ENCODE peak calls at places on chromosomes 2 and 18, in seven cellular contexts. O, A, D, C, B, V and Z are unnamed samples.

GRCh38 chr2:238345286-238345968 is 25.1 kb downstream of the TRAF3IP1 start:
- DNase-seq in A (no peak), B (no peak), O (no peak), V (no peak), C (no peak), D (no peak), Z (no peak)

GRCh38 chr2:108268001-108268400 is 20.7 kb upstream of the SULT1C2 start:
- DNase-seq in A (no peak), B (no peak), C (no peak), D (no peak), V (no peak), O (no peak), Z (no peak)

GRCh38 chr2:169579044-169579443 is 5.1 kb upstream of the PPIG start:
- DNase-seq in V (no peak), B (no peak), O (no peak), A (no peak), D (no peak), C (no peak), Z (no peak)

GRCh38 chr2:173296235-173296634 is 58.4 kb upstream of the CDCA7 start:
- DNase-seq in B (no peak), V (no peak), A (no peak), C (no peak), D (no peak), O (no peak), Z (no peak)

GRCh38 chr2:202035941-202036372 is 2.3 kb downstream of the FZD7 start:
- DNase-seq in D (no peak), V (no peak), A (no peak), O (no peak), B (no peak), C (no peak), Z (no peak)

GRCh38 chr2:102294802-102295489 is 16.4 kb upstream of the IL1RL1 start:
- DNase-seq in V (no peak), D (no peak), C (no peak), A (no peak), B (no peak), O (no peak), Z (no peak)

GRCh38 chr18:79405781-79406575 is 10.2 kb downstream of the NFATC1 start:
- DNase-seq in V (no peak), B (no peak), O (no peak), A (no peak), D (no peak), C (peak; percentile 45), Z (no peak)

GRCh38 chr18:46226461-46226860 is 122.3 kb downstream of the HAUS1 start:
- DNase-seq in V (no peak), B (no peak), C (no peak), D (no peak), A (no peak), O (no peak), Z (no peak)

GRCh38 chr2:16394072-16394985 is 271.3 kb downstream of the CYRIA start:
- DNase-seq in V (peak; percentile 62), D (no peak), B (peak; percentile 39), C (no peak), O (no peak), A (peak; percentile 25), Z (no peak)

GRCh38 chr2:197705912-197706838 is 1.0 kb downstream of the MARS2 start:
- DNase-seq in A (no peak), C (no peak), V (peak; percentile 37), O (no peak), B (peak; percentile 39), D (no peak), Z (no peak)

GRCh38 chr18:8088626-8089025 is 520.6 kb upstream of the RAB12 start:
- DNase-seq in O (no peak), V (no peak), A (no peak), B (no peak), C (no peak), D (no peak), Z (no peak)

GRCh38 chr2:133733856-133734255 is 165.6 kb upstream of the NCKAP5 start:
- DNase-seq in V (no peak), A (no peak), D (no peak), B (no peak), O (no peak), C (no peak), Z (no peak)

GRCh38 chr2:197191177-197191947 is 119.2 kb downstream of the ANKRD44 start:
- DNase-seq in A (peak; percentile 35), O (peak; percentile 31), B (peak; percentile 40), D (no peak), C (no peak), V (peak; percentile 48), Z (peak; percentile 66)

GRCh38 chr2:132424526-132425121 is 8.0 kb downstream of the GPR39 start:
- DNase-seq in C (no peak), D (no peak), A (no peak), O (no peak), B (peak; percentile 69), V (no peak), Z (peak; percentile 33)

GRCh38 chr2:224982226-224982625 is 60.0 kb downstream of the DOCK10 start:
- DNase-seq in B (no peak), C (no peak), V (peak; percentile 36), A (no peak), D (no peak), O (no peak), Z (no peak)

GRCh38 chr2:168635065-168635577 is 167.3 kb upstream of the NOSTRIN start:
- DNase-seq in D (no peak), A (no peak), B (no peak), O (no peak), C (no peak), V (peak; percentile 68), Z (peak; percentile 18)

GRCh38 chr2:10058251-10059015 is 15.1 kb downstream of the KLF11 start:
- DNase-seq in D (no peak), B (no peak), V (no peak), C (no peak), O (no peak), A (peak; percentile 52), Z (no peak)

GRCh38 chr2:84451579-84451978 is 7.5 kb downstream of the SUCLG1 start:
- DNase-seq in V (no peak), O (no peak), C (no peak), A (no peak), D (no peak), B (no peak), Z (no peak)

GRCh38 chr18:3540805-3541548 is 91.0 kb downstream of the TGIF1 start:
- DNase-seq in A (no peak), O (no peak), C (no peak), V (no peak), B (no peak), D (no peak), Z (peak; percentile 2)

GRCh38 chr2:61109291-61109690 is 43.6 kb downstream of the SANBR start:
- DNase-seq in D (no peak), B (no peak), O (no peak), C (no peak), A (no peak), V (no peak), Z (no peak)

GRCh38 chr2:202344178-202344577 is 31.9 kb upstream of the BMPR2 start:
- DNase-seq in V (no peak), O (no peak), D (no peak), B (no peak), C (no peak), A (no peak), Z (no peak)

GRCh38 chr2:170771049-170771937 is 1.1 kb downstream of the ERICH2 start:
- DNase-seq in V (no peak), C (no peak), O (peak; percentile 7), D (peak; percentile 77), B (peak; percentile 30), A (peak; percentile 77), Z (no peak)

GRCh38 chr2:95695613-95696012 is 103.8 kb downstream of the TRIM43 start:
- DNase-seq in B (no peak), A (no peak), V (no peak), C (no peak), O (no peak), D (no peak), Z (no peak)

DNA sequence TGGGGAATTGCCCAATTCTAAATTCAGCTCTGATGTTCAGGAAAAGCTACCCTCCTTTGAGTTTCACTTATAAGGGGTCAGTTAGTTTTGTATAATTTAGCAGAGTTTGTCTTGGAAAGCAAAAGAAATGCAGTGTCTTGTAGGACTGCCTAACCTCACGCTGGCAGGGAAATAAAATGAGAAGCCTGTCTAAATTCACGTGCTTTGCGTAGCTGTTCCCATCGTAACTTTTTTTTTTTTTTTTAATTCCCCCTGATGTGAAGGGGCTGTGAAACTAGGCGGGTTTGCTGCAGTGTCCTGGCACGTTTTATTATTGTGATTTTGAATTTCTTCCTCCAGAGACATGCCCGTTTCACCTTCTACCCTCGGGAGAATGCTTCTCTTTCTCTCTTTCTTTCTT is 2.1 kb downstream of the MEIS1 start:
- DNase-seq in B (no peak), D (no peak), V (no peak), A (no peak), O (no peak), C (no peak), Z (no peak)
- TF ChIP-seq JUND in B (no peak), D (no peak), V (no peak), A (no peak), O (no peak), C (no peak), Z (no peak)

DNA sequence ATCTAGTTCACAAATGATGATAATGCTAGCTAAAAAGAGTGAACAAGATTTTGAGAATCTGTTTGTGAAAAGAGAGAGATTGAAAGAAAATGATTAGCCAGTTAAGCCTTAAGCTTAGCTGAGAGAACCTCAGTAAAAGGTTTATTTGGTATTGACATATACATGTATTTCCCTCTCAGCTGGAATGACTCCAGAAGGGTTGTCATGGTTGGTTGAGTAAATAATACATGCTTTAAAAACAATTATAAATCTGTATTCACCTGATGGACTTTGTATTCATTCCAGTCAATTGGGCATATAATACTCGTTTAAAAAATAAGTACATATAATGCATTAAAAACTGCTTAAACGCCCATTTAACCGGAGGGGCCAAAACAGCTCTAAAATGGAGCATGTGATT is 181.4 kb downstream of the GRB14 start:
- DNase-seq in O (no peak), A (no peak), C (no peak), V (no peak), B (no peak), D (no peak), Z (no peak)
- TF ChIP-seq JUND in O (no peak), A (no peak), C (no peak), V (no peak), B (no peak), D (no peak), Z (no peak)

GRCh38 chr18:24009651-24010333 is 4.8 kb upstream of the TTC39C start:
- DNase-seq in C (peak; percentile 74), O (no peak), D (no peak), B (no peak), A (no peak), V (no peak), Z (no peak)
- TF ChIP-seq JUND in C (no peak), O (no peak), D (no peak), B (no peak), A (no peak), V (no peak), Z (no peak)

GRCh38 chr2:234954551-234954992 is 2.8 kb downstream of the SH3BP4 start:
- DNase-seq in V (no peak), O (no peak), C (no peak), A (no peak), D (no peak), B (no peak), Z (no peak)

GRCh38 chr2:234951386-234952269 is at the start of gene SH3BP4:
- DNase-seq in A (peak; percentile 55), C (no peak), B (peak; percentile 54), V (peak; percentile 99), D (peak; percentile 85), O (no peak), Z (peak; percentile 79)

GRCh38 chr2:234955091-234955511 is 3.3 kb downstream of the SH3BP4 start:
- DNase-seq in A (no peak), V (no peak), B (no peak), D (no peak), O (no peak), C (no peak), Z (no peak)

GRCh38 chr2:234952270-234953115 is 676 bp downstream of the SH3BP4 start:
- DNase-seq in O (no peak), B (no peak), A (no peak), V (peak; percentile 74), C (no peak), D (peak; percentile 63), Z (peak; percentile 54)

GRCh38 chr2:234953116-234954031 is 1.6 kb downstream of the SH3BP4 start:
- DNase-seq in O (no peak), C (no peak), B (no peak), D (no peak), V (no peak), A (no peak), Z (peak; percentile 53)
- TF ChIP-seq JUND in O (no peak), C (no peak), B (no peak), D (no peak), V (no peak), A (no peak), Z (no peak)